ENCODE peak calls at places on chromosomes 11 and 22, in ten cellular contexts. D is NCI-H460; A is stimulated activated naive CD4-positive, alpha-beta T cell; P is kidney glomerular epithelial cell; K is hepatic stellate cell; M is mucosa of gallbladder; E is nephron progenitor cell; J is neural crest cell; T is activated gamma-delta T cell treated with Interleukin-2 at 50 U/mL for 16 hours; Z is NCI-H1436. Q is an unnamed sample.

GRCh38 chr11:119134389-119134978 is 13.1 kb downstream of the HINFP start:
- DNase-seq in J (no peak), D (no peak), P (no peak), M (no peak), Z (no peak), K (no peak), A (no peak), T (no peak), E (no peak), Q (peak; percentile 52)

GRCh38 chr11:119615003-119615878 is 113.8 kb downstream of the NECTIN1 start:
- DNase-seq in J (no peak), M (peak; percentile 36), K (peak; percentile 81), T (no peak), Z (no peak), E (no peak), A (no peak), P (peak; percentile 97), D (peak; percentile 3), Q (no peak)

GRCh38 chr11:68923614-68924013 is 19.9 kb downstream of the IGHMBP2 start:
- DNase-seq in Z (no peak), D (no peak), A (no peak), E (no peak), M (no peak), T (no peak), P (no peak), K (no peak), J (no peak), Q (no peak)

GRCh38 chr22:49965291-49966040 is 4.9 kb downstream of the PIM3 start:
- DNase-seq in J (no peak), K (no peak), Z (no peak), P (no peak), D (no peak), T (peak; percentile 4), A (no peak), M (peak; percentile 8), E (no peak), Q (no peak)

GRCh38 chr11:34508514-34508913 is 5.1 kb downstream of the ELF5 start:
- DNase-seq in D (no peak), E (no peak), J (no peak), P (no peak), Z (no peak), A (no peak), K (no peak), M (no peak), T (no peak), Q (peak; percentile 18)

GRCh38 chr11:119061256-119061655 is 4.3 kb upstream of the HYOU1 start:
- DNase-seq in T (no peak), P (no peak), J (no peak), E (no peak), Z (no peak), K (no peak), A (no peak), D (no peak), M (no peak), Q (no peak)

GRCh38 chr11:24312464-24313238 is 184.2 kb upstream of the LUZP2 start:
- DNase-seq in D (no peak), Z (no peak), P (no peak), T (no peak), M (no peak), J (no peak), E (no peak), K (no peak), A (no peak), Q (no peak)

GRCh38 chr11:76208829-76209670 is 2.7 kb upstream of the WNT11 start:
- DNase-seq in Z (peak; percentile 46), T (peak; percentile 74), E (peak; percentile 86), A (peak; percentile 75), D (peak; percentile 51), K (peak; percentile 62), J (peak; percentile 77), P (no peak), M (peak; percentile 50), Q (peak; percentile 78)

GRCh38 chr11:32794439-32794838 is at the start of gene CCDC73:
- DNase-seq in J (no peak), D (no peak), T (no peak), A (no peak), K (no peak), P (no peak), Z (no peak), E (no peak), M (no peak), Q (no peak)

GRCh38 chr11:3165916-3166267 is 782 bp upstream of the OSBPL5 start:
- DNase-seq in M (no peak), E (no peak), J (no peak), P (no peak), T (no peak), A (no peak), D (no peak), Z (no peak), K (no peak), Q (no peak)

GRCh38 chr11:111302298-111302697 is 4.0 kb downstream of the POU2AF3 start:
- DNase-seq in A (no peak), D (no peak), E (no peak), K (no peak), M (no peak), Z (peak; percentile 32), J (no peak), P (no peak), T (no peak), Q (peak; percentile 41)

GRCh38 chr22:34972498-34972897 is 93.5 kb upstream of the ISX start:
- DNase-seq in K (no peak), A (no peak), T (no peak), E (no peak), D (no peak), M (no peak), J (no peak), Z (no peak), P (no peak), Q (no peak)

GRCh38 chr11:117187428-117187798 is 8.9 kb downstream of the SIDT2 start:
- DNase-seq in Z (no peak), K (no peak), E (no peak), T (no peak), M (no peak), P (no peak), D (no peak), J (no peak), A (no peak), Q (no peak)

GRCh38 chr11:17803751-17804334 is 69.3 kb downstream of the KCNC1 start:
- DNase-seq in Z (no peak), A (no peak), P (no peak), E (no peak), M (no peak), D (no peak), K (no peak), J (no peak), T (no peak), Q (no peak)

GRCh38 chr11:3158131-3158591 is 6.9 kb downstream of the OSBPL5 start:
- DNase-seq in P (no peak), T (no peak), K (no peak), D (no peak), E (no peak), M (no peak), J (no peak), A (no peak), Z (no peak), Q (no peak)

GRCh38 chr11:65204646-65205601 is 23.2 kb downstream of the CAPN1 start:
- DNase-seq in T (peak; percentile 40), A (peak; percentile 44), Z (peak; percentile 9), P (no peak), M (no peak), D (peak; percentile 21), K (peak; percentile 69), J (peak; percentile 61), E (peak; percentile 77), Q (peak; percentile 59)

GRCh38 chr11:86671386-86672006 is 920 bp downstream of the ME3 start:
- DNase-seq in M (peak; percentile 74), T (no peak), P (no peak), K (peak; percentile 32), Z (peak; percentile 38), D (peak; percentile 21), J (peak; percentile 14), E (peak; percentile 51), A (no peak), Q (peak; percentile 33)

GRCh38 chr11:11979487-11980117 is 28.8 kb downstream of the DKK3 start:
- DNase-seq in D (no peak), K (peak; percentile 74), P (peak; percentile 31), A (no peak), T (no peak), Z (no peak), M (peak; percentile 31), E (no peak), J (no peak), Q (no peak)

GRCh38 chr11:23988381-23989006 is 508.4 kb upstream of the LUZP2 start:
- DNase-seq in T (no peak), D (no peak), E (no peak), M (no peak), P (no peak), Z (no peak), K (no peak), J (no peak), A (no peak), Q (no peak)

GRCh38 chr11:69101792-69102152 is 53.0 kb downstream of the TPCN2 start:
- DNase-seq in E (no peak), D (no peak), Z (no peak), J (no peak), T (no peak), P (no peak), M (no peak), K (no peak), A (no peak), Q (no peak)

GRCh38 chr22:25697978-25698377 is 44.0 kb upstream of the MYO18B start:
- DNase-seq in J (no peak), K (no peak), Z (no peak), A (no peak), T (no peak), D (no peak), E (no peak), P (no peak), M (no peak), Q (no peak)

Q was measured in T47D.